ENCODE peak calls at places on chromosomes 13 and 19, in eight cellular contexts. N, U, P, X, E, B, I and R are unnamed samples.

GRCh38 chr13:47555235-47555634 is 445.8 kb downstream of the SUCLA2 start:
- DNase-seq in N (no peak), U (no peak), P (no peak), X (no peak), E (no peak), B (no peak), I (no peak), R (no peak)

GRCh38 chr19:12838893-12839656 is 760 bp downstream of the MAST1 start:
- DNase-seq in N (no peak), U (no peak), P (no peak), X (no peak), E (peak), B (no peak), I (no peak), R (no peak)

GRCh38 chr19:45075215-45076028 is 856 bp downstream of the ZNF296 start:
- DNase-seq in N (peak), U (no peak), P (peak), X (peak), E (peak), B (no peak), I (peak), R (no peak)

GRCh38 chr19:4318460-4318859 is 14.1 kb downstream of the FSD1 start:
- DNase-seq in N (no peak), U (no peak), P (no peak), X (no peak), E (no peak), B (no peak), I (no peak), R (no peak)

GRCh38 chr19:29303035-29303706 is 90.2 kb upstream of the UQCRFS1 start:
- DNase-seq in N (no peak), U (no peak), P (no peak), X (no peak), E (no peak), B (no peak), I (no peak), R (no peak)

GRCh38 chr13:102945324-102945815 is 99.5 kb downstream of the ERCC5 start:
- DNase-seq in N (no peak), U (no peak), P (no peak), X (no peak), E (no peak), B (no peak), I (no peak), R (no peak)

GRCh38 chr19:36797786-36798108 is 25.1 kb upstream of the ZNF850 start:
- DNase-seq in N (no peak), U (no peak), P (no peak), X (no peak), E (no peak), B (no peak), I (no peak), R (no peak)

GRCh38 chr13:94534171-94534570 is 54.7 kb upstream of the DCT start:
- DNase-seq in N (no peak), U (no peak), P (no peak), X (no peak), E (no peak), B (no peak), I (no peak), R (no peak)

GRCh38 chr19:16248380-16249023 is 50.8 kb downstream of the AP1M1 start:
- DNase-seq in N (no peak), U (no peak), P (no peak), X (no peak), E (no peak), B (no peak), I (no peak), R (no peak)

GRCh38 chr13:75675421-75675820 is 39.3 kb downstream of the LMO7 start:
- DNase-seq in N (no peak), U (no peak), P (peak), X (no peak), E (no peak), B (no peak), I (peak), R (no peak)

GRCh38 chr13:78197231-78197630 is 278.6 kb upstream of the EDNRB start:
- DNase-seq in N (no peak), U (no peak), P (no peak), X (no peak), E (no peak), B (no peak), I (no peak), R (no peak)

GRCh38 chr13:100512422-100512821 is 76.2 kb downstream of the GGACT start:
- DNase-seq in N (no peak), U (no peak), P (no peak), X (no peak), E (no peak), B (no peak), I (no peak), R (no peak)

GRCh38 chr19:36054733-36055686 is at the start of gene WDR62:
- DNase-seq in N (peak), U (peak), P (no peak), X (peak), E (peak), B (peak), I (peak), R (no peak)

GRCh38 chr13:64925284-64925683 is 2304.9 kb downstream of the PCDH9 start:
- DNase-seq in N (no peak), U (peak), P (peak), X (no peak), E (peak), B (no peak), I (peak), R (no peak)

GRCh38 chr19:47713046-47714021 is at the start of gene EHD2:
- DNase-seq in N (peak), U (peak), P (peak), X (peak), E (peak), B (no peak), I (peak), R (peak)

DNA sequence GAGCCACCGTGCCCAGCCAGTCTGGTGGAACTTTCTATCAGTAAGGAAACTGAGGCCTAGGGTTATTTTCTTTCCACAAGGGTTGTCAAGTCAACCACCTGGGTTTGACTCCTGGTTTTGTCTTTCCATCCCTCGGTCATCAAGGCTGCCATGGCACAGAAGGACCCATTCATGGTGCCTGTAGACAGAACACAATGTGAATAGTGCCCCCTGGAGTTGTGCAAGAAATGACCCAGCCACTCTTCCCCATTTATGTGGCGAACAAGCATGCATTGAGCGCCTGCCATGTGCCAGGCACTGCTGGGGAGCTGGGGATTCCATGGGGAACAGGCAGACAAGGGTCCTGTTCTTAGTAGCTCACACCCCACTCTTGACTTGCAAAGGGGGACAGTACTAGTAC is 4.1 kb downstream of the SMARCA4 start:
- DNase-seq in N (no peak), U (no peak), P (no peak), X (no peak), E (no peak), B (no peak), I (no peak), R (no peak)
- TF ChIP-seq CTCF in N (no peak), U (peak), P (no peak), X (no peak), E (peak), B (no peak), I (no peak), R (no peak)

DNA sequence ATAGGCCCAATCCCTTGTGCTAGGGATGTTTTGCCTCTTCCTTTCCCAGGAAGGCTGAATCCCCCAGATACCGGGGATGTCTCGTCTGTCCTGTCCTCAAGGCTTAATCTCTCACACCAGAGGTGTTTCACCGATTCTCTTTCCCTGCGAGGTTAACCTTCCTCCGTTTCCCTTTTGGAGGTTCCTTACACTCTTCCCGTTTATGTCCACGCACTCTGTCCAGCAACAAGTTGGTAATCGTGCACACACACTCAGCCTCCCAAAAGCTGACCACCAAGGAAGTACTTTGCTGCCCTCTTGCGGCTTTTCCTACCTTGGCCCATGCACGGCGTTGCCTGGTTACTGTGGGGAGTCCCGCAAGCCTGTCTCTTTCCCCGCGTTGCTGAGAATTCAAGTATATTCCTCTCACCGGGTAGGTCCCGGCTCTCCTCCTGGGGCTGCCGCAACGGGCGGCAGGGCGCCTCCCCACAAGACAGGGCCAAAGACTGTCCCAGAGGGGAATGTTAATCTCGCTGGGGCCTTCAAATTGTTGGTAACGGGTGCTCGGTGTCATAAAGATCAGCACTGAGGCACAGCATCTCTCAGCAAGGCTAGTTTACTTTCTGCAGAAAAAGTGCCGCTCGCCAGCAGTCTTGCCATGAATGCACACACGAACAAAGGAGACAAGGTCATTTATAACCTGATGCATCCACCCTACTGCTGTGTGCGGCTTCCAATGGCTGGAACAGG is 36.7 kb upstream of the CD177 start:
- DNase-seq in N (no peak), U (no peak), P (peak), X (no peak), E (peak), B (no peak), I (peak), R (no peak)
- TF ChIP-seq CTCF in N (no peak), U (no peak), P (peak), X (no peak), E (peak), B (peak), I (peak), R (peak)

GRCh38 chr13:111965466-111966214 is 101.3 kb upstream of the SOX1 start:
- DNase-seq in N (no peak), U (no peak), P (no peak), X (no peak), E (no peak), B (no peak), I (no peak), R (no peak)
- TF ChIP-seq CTCF in N (no peak), U (no peak), P (no peak), X (no peak), E (no peak), B (no peak), I (no peak), R (no peak)

GRCh38 chr13:30807392-30807791 is 72.0 kb downstream of the ALOX5AP start:
- DNase-seq in N (no peak), U (no peak), P (no peak), X (no peak), E (no peak), B (no peak), I (no peak), R (no peak)

GRCh38 chr13:30806784-30807183 is 71.4 kb downstream of the ALOX5AP start:
- DNase-seq in N (no peak), U (no peak), P (peak), X (no peak), E (no peak), B (no peak), I (peak), R (peak)

GRCh38 chr13:30809787-30810186 is 74.4 kb downstream of the ALOX5AP start:
- DNase-seq in N (no peak), U (no peak), P (no peak), X (no peak), E (no peak), B (no peak), I (no peak), R (no peak)

GRCh38 chr13:30810261-30810701 is 74.9 kb downstream of the ALOX5AP start:
- DNase-seq in N (no peak), U (no peak), P (no peak), X (no peak), E (no peak), B (no peak), I (no peak), R (no peak)

GRCh38 chr13:30808600-30808999 is 73.3 kb downstream of the ALOX5AP start:
- DNase-seq in N (no peak), U (no peak), P (no peak), X (no peak), E (no peak), B (no peak), I (no peak), R (no peak)
- TF ChIP-seq CTCF in N (no peak), U (no peak), P (no peak), X (no peak), E (no peak), B (no peak), I (peak), R (no peak)

DNA sequence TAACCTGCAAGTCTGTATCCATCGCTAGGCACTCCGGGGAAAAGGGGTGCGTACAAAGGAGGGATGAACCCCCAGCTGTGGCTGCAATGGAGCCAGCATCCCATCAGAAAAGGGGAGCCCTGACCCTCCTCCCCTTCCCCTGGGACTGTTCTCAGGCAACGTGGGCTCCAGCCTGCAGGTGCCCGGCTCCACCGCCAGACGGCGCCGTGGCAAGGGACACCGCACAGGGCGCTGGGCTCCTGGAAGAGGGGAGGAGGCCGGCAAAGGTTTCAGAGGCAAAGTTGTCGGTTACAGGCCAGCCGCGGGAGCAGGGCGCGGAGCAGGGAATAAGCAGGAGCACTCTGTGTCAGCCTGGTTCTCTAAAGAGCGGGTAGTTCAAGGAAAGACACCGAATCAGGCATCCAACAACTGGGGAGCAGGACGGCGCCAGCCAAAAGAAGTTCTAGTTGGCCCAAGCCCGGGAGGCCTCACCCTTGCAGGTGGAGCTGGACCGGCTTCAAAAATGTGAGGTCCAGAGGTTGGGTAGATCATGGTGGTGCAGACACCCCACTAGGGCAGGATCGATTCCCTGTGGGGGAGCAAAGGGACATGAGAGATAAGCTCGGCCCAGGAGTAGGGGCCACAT is 53.0 kb upstream of the ATP12A start:
- DNase-seq in N (no peak), U (peak), P (no peak), X (no peak), E (peak), B (no peak), I (peak), R (no peak)
- TF ChIP-seq CTCF in N (peak), U (peak), P (peak), X (peak), E (peak), B (peak), I (peak), R (peak)

GRCh38 chr19:2627855-2628254 is 74.6 kb downstream of the GNG7 start:
- DNase-seq in N (no peak), U (no peak), P (peak), X (no peak), E (no peak), B (no peak), I (peak), R (no peak)

GRCh38 chr19:2625434-2625833 is 77.1 kb downstream of the GNG7 start:
- DNase-seq in N (no peak), U (no peak), P (no peak), X (peak), E (no peak), B (no peak), I (no peak), R (no peak)

GRCh38 chr19:2623743-2624142 is 78.8 kb downstream of the GNG7 start:
- DNase-seq in N (no peak), U (no peak), P (no peak), X (no peak), E (no peak), B (no peak), I (no peak), R (no peak)

GRCh38 chr19:2627319-2627829 is 75.1 kb downstream of the GNG7 start:
- DNase-seq in N (peak), U (no peak), P (peak), X (peak), E (no peak), B (peak), I (peak), R (peak)

DNA sequence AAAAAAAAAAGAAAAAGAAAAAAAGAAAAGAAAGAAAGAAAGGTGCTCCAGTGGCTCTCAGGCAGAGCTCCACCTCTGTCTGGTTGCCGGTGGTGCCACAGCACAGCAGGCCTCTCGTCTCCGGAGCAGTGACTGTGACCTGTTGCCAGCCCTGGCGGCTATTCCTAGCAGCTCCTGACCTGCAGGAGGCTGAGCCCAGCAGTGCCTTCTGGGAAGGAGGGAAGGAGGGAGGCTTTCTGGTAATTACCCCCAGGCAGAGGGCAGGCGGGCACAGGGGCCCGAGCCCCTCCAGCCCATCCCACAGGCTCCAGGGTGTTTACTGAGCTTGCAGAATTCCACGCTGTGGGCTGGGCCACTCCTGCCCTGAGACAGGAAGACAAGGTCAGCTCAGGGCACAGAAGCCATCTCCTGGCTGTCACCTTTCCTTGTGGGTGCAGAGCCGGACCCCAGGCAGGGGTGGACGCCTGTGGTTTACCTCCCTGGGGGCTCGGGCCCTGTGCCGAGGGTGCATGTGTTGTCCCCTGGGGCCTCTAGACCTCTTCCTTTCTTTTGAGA is 77.9 kb downstream of the GNG7 start:
- DNase-seq in N (no peak), U (no peak), P (no peak), X (peak), E (peak), B (no peak), I (no peak), R (no peak)
- TF ChIP-seq CTCF in N (peak), U (no peak), P (no peak), X (peak), E (peak), B (no peak), I (no peak), R (no peak)

GRCh38 chr19:7326105-7326877 is 22.4 kb upstream of the ARHGEF18 start:
- DNase-seq in N (no peak), U (no peak), P (peak), X (no peak), E (peak), B (no peak), I (peak), R (no peak)

GRCh38 chr19:7331446-7331845 is 17.3 kb upstream of the ARHGEF18 start:
- DNase-seq in N (no peak), U (no peak), P (no peak), X (no peak), E (no peak), B (no peak), I (no peak), R (no peak)

GRCh38 chr19:7327802-7328201 is 20.9 kb upstream of the ARHGEF18 start:
- DNase-seq in N (no peak), U (no peak), P (no peak), X (no peak), E (no peak), B (no peak), I (no peak), R (no peak)

GRCh38 chr19:7333198-7334118 is 15.3 kb upstream of the ARHGEF18 start:
- DNase-seq in N (no peak), U (no peak), P (peak), X (no peak), E (no peak), B (no peak), I (no peak), R (no peak)

GRCh38 chr19:7328647-7329046 is 20.1 kb upstream of the ARHGEF18 start:
- DNase-seq in N (no peak), U (no peak), P (no peak), X (no peak), E (no peak), B (no peak), I (no peak), R (no peak)
- TF ChIP-seq CTCF in N (no peak), U (no peak), P (no peak), X (no peak), E (no peak), B (no peak), I (no peak), R (no peak)

GRCh38 chr19:10502524-10503001 is 593 bp downstream of the KEAP1 start:
- DNase-seq in N (peak), U (peak), P (peak), X (peak), E (peak), B (no peak), I (peak), R (peak)
- TF ChIP-seq CTCF in N (no peak), U (no peak), P (no peak), X (no peak), E (peak), B (no peak), I (no peak), R (no peak)

DNA sequence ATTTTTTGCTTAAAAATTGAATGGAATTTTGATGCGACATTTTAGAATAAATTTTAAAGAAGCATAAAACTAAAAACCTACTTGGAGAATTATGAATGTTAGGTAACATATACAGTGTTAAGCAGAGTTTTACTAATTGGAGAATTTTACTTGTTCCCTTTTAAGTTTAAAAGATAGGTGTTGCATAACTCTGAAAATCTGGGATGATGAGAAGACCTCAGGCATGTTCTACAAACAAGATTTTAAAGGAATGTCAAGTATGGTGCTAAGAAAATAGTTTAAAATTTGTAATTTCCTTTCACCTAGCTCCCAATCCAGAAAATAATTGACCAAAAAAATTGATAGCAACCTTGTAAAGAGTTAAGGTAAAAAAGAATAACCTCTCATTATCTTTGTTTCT is 135.8 kb downstream of the RFC3 start:
- DNase-seq in N (no peak), U (no peak), P (peak), X (no peak), E (no peak), B (no peak), I (peak), R (no peak)
- TF ChIP-seq CTCF in N (no peak), U (no peak), P (no peak), X (no peak), E (no peak), B (no peak), I (no peak), R (no peak)